ENCODE peak calls at places on chromosomes 1 and 21, in four cellular contexts. O is IMR-90; N is hepatocyte; S is CD8-positive, alpha-beta T cell. X is an unnamed sample.

GRCh38 chr1:25568090-25568833 is 24.9 kb downstream of the LDLRAP1 start:
- DNase-seq in N (peak; percentile 64), O (peak; percentile 63), S (no peak), X (no peak)

GRCh38 chr1:167474191-167474641 is 44.1 kb downstream of the CD247 start:
- DNase-seq in N (no peak), O (no peak), S (peak; percentile 43), X (peak; percentile 65)

GRCh38 chr1:3762873-3763228 is 9.7 kb upstream of the SMIM1 start:
- DNase-seq in O (no peak), N (no peak), S (no peak), X (no peak)

GRCh38 chr1:167088746-167089417 is 1.3 kb downstream of the GPA33 start:
- DNase-seq in S (no peak), O (no peak), N (no peak), X (no peak)

GRCh38 chr1:118266436-118266835 is 81.4 kb upstream of the SPAG17 start:
- DNase-seq in N (no peak), O (no peak), S (no peak), X (no peak)

GRCh38 chr1:101081496-101082282 is 56.1 kb upstream of the DPH5 start:
- DNase-seq in O (no peak), S (peak; percentile 35), N (no peak), X (peak; percentile 71)

GRCh38 chr1:220371324-220371723 is 99.1 kb upstream of the RAB3GAP2 start:
- DNase-seq in S (no peak), O (no peak), N (peak; percentile 20), X (no peak)

GRCh38 chr1:15489052-15489736 is 13.3 kb downstream of the CELA2B start:
- DNase-seq in O (no peak), N (no peak), S (no peak), X (no peak)

GRCh38 chr1:167738158-167738557 is 16.4 kb downstream of the MPZL1 start:
- DNase-seq in S (no peak), N (no peak), O (peak; percentile 35), X (no peak)

GRCh38 chr1:7558921-7559869 is 211.9 kb upstream of the VAMP3 start:
- DNase-seq in S (no peak), O (no peak), N (no peak), X (no peak)

GRCh38 chr1:25519624-25520023 is 23.8 kb upstream of the LDLRAP1 start:
- DNase-seq in O (peak; percentile 84), N (no peak), S (no peak), X (no peak)

GRCh38 chr1:26693557-26694184 is 2.1 kb upstream of the ARID1A start:
- DNase-seq in N (no peak), O (no peak), S (no peak), X (no peak)

GRCh38 chr21:21559285-21560045 is 561.3 kb downstream of the NCAM2 start:
- DNase-seq in S (no peak), N (no peak), O (no peak), X (no peak)

GRCh38 chr21:15289246-15289645 is 224.4 kb upstream of the NRIP1 start:
- DNase-seq in N (no peak), O (no peak), S (no peak), X (no peak)

GRCh38 chr1:3434406-3435110 is 19.9 kb upstream of the ARHGEF16 start:
- DNase-seq in N (no peak), S (no peak), O (no peak), X (no peak)

GRCh38 chr1:214228976-214229375 is 52.0 kb upstream of the SMYD2 start:
- DNase-seq in S (no peak), O (no peak), N (no peak), X (no peak)

GRCh38 chr21:33290441-33290840 is 24.3 kb downstream of the IL10RB start:
- DNase-seq in O (no peak), S (no peak), N (no peak), X (no peak)

GRCh38 chr1:108961752-108962486 is 1.4 kb downstream of the CLCC1 start:
- DNase-seq in N (no peak), S (no peak), O (no peak), X (no peak)

GRCh38 chr1:26996024-26996423 is 2.5 kb downstream of the TRNP1 start:
- DNase-seq in O (peak; percentile 58), N (no peak), S (no peak), X (no peak)

GRCh38 chr1:116489231-116489697 is 81.6 kb downstream of the CD58 start:
- DNase-seq in S (no peak), N (peak; percentile 26), O (peak; percentile 32), X (no peak)

DNA sequence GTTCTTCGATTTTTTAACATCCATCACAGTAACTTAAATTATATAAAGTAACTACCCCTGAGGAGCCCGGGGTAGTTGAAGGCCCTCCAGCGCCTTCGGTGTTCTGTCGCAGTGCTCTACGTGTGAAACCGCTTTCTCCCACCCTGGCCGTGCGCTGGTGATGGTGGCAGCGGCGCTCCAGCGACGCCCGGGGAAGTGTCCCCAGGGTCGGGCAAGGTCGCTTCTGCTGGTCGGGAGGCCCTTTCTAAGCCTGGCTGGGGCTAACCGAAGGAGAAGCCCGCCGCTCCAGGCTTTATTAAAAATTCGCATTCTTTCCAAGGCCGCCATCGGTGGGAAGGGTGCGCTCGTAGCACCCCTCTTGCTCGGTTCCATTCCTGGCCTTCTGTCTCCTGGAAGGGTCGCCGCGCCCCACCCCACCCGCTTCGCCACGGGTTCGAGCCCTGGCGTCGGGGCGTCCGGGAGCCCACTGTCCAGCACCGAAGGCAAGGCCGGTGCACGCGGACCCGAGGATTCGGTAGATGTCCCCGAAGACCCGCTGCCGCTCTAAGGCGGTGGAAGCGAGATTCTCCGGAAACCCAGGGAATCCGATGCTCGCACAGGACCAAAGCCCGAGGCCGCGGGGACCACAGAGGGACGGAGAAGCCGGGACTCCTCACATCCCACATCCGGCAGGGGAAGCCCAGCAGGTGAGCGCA is 807 bp upstream of the RIPPLY3 start:
- DNase-seq in O (no peak), N (no peak), S (no peak), X (no peak)
- H3K27me3 ChIP-seq in O (peaks cover 33% of the 10 kb centered on the region), N (peaks cover 27% of the 10 kb centered on the region), S (peaks cover 4% of the 10 kb centered on the region), X (peaks cover 20% of the 10 kb centered on the region)

GRCh38 chr1:156664046-156664948 is 12.9 kb downstream of the NES start:
- DNase-seq in N (no peak), S (no peak), O (peak; percentile 58), X (no peak)

GRCh38 chr1:156667610-156667967 is 9.6 kb downstream of the NES start:
- DNase-seq in S (no peak), O (peak; percentile 25), N (peak; percentile 50), X (no peak)

GRCh38 chr1:156666862-156667609 is 10.2 kb downstream of the NES start:
- DNase-seq in N (no peak), S (no peak), O (no peak), X (no peak)

GRCh38 chr1:156664949-156665411 is 12.2 kb downstream of the NES start:
- DNase-seq in O (no peak), S (no peak), N (peak; percentile 66), X (no peak)

DNA sequence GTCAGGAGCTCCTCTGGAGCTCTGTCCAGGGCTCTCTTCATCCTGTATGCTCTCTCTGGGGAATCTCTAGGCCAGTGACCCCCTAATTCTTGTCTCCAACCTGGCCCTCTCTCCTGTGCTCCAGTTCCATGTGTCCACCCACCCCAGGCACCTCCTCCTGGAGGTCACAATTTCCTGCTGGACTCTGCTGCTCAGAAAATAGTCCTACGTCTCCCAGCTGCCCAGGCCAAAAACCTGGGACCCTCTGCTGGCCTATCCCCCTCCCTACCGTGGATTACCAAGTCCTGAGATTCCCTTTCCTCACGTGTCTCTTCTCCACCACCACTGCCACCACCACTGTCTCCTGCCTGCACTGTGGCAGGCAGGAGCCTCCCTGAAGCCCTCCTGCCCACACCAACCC is 11.7 kb downstream of the NES start:
- DNase-seq in O (no peak), N (no peak), S (no peak), X (no peak)
- H3K4me1 ChIP-seq in O (peaks cover 58% of the 10 kb centered on the region), N (peaks cover 75% of the 10 kb centered on the region), S (peaks cover 11% of the 10 kb centered on the region), X (peaks cover 19% of the 10 kb centered on the region)

DNA sequence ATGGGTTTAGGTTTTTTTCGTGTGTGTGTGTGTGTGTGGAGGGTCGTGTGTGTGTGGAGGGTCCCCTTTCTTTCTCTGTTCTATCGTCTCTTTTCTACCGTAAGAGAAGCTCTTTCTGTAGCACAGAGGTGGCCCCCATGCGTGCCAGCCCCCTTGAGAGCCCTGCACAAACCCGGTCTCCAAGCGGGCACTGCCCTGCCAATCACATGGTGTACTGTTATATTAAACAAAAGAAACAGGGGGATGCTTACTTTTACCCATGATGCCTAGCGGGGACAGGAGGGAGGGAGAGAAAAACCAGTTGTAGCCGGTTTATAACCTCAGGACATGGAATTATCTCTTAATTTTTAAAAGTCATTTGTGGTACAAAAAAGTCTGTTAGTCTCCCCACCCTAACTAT is 41.0 kb downstream of the GATAD2B start:
- DNase-seq in N (peak; percentile 49), S (no peak), O (peak; percentile 62), X (no peak)
- H3K27me3 ChIP-seq in N (no peaks in the 10 kb centered on the region), S (no peaks in the 10 kb centered on the region), O (no peaks in the 10 kb centered on the region), X (no peaks in the 10 kb centered on the region)

GRCh38 chr1:205440121-205440475 is 15.7 kb downstream of the BLACAT1 start:
- DNase-seq in O (no peak), N (no peak), S (no peak), X (no peak)
- H3K4me1 ChIP-seq in O (no peaks in the 10 kb centered on the region), N (peaks cover 34% of the 10 kb centered on the region), S (peaks cover 25% of the 10 kb centered on the region), X (peaks cover 28% of the 10 kb centered on the region)

DNA sequence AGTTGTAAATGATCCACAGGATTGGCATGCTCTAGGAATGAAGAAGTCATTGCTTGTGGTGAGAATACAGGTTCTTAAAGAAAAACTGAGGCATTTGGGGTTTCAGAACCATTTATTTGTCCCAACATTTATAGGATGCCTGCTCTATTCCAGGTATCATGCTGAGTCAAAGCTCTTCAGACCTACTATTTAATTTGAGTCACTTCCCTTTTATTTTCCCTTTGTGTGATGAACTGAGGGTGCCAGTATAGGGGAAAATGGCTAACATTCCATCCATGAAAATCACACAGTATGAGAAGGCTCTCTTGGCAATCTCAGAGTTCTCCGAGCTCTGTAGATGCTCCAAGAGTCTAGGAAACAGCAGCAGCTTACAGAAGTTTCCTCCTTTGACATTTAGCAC is 110.4 kb downstream of the RNF220 start:
- DNase-seq in O (no peak), N (no peak), S (no peak), X (no peak)
- H3K27me3 ChIP-seq in O (peaks cover 48% of the 10 kb centered on the region), N (peaks cover 35% of the 10 kb centered on the region), S (no peaks in the 10 kb centered on the region), X (peaks cover 11% of the 10 kb centered on the region)

X was measured in CD4-positive, CD25-positive, alpha-beta regulatory T cell.